ENCODE peak calls at places on chromosomes 11 and 22, in four cellular contexts. T is psoas muscle, X is thyroid gland, K is IMR-90. S is an unnamed sample.

GRCh38 chr11:66419825-66420224 is 1.0 kb upstream of the NPAS4 start:
- DNase-seq in T (no peak), K (no peak), X (no peak), S (no peak)

GRCh38 chr11:79414644-79415317 is 26.0 kb downstream of the TENM4 start:
- DNase-seq in X (peak; percentile 85), T (peak; percentile 55), K (peak; percentile 81), S (peak; percentile 79)

GRCh38 chr11:77506857-77507256 is 33.0 kb upstream of the PAK1 start:
- DNase-seq in T (no peak), X (no peak), K (no peak), S (peak; percentile 78)

GRCh38 chr22:27094633-27095308 is 437.4 kb downstream of the MIAT start:
- DNase-seq in T (no peak), X (no peak), K (peak; percentile 51), S (no peak)

GRCh38 chr11:19766810-19767209 is 54.2 kb downstream of the NAV2 start:
- DNase-seq in K (peak; percentile 11), T (no peak), X (no peak), S (no peak)

GRCh38 chr11:95074806-95075563 is 8.3 kb downstream of the SRSF8 start:
- DNase-seq in X (peak; percentile 87), T (peak; percentile 92), K (no peak), S (peak; percentile 72)

GRCh38 chr22:26065847-26066246 is 103.4 kb upstream of the SEZ6L start:
- DNase-seq in X (no peak), K (no peak), T (no peak), S (peak; percentile 47)

GRCh38 chr11:129950319-129951034 is 52.2 kb downstream of the PRDM10 start:
- DNase-seq in T (peak; percentile 62), K (peak; percentile 65), X (peak; percentile 56), S (no peak)

GRCh38 chr11:106503901-106504300 is 426.4 kb downstream of the AASDHPPT start:
- DNase-seq in K (no peak), T (no peak), X (no peak), S (no peak)

GRCh38 chr22:38402204-38402603 is 52.8 kb downstream of the KCNJ4 start:
- DNase-seq in K (no peak), T (no peak), X (no peak), S (no peak)

GRCh38 chr11:45606514-45607024 is 58.9 kb downstream of the CHST1 start:
- DNase-seq in T (no peak), X (peak; percentile 19), K (no peak), S (no peak)

GRCh38 chr22:40620464-40621046 is 16.0 kb downstream of the MRTFA start:
- DNase-seq in K (peak; percentile 80), X (no peak), T (no peak), S (peak; percentile 88)

GRCh38 chr11:73473252-73473651 is 97.1 kb downstream of the RELT start:
- DNase-seq in K (no peak), X (no peak), T (no peak), S (no peak)

GRCh38 chr11:121389651-121390050 is 62.5 kb upstream of the SORL1 start:
- DNase-seq in K (no peak), T (no peak), X (peak; percentile 78), S (no peak)

GRCh38 chr11:125457814-125458343 is 38.2 kb downstream of the FEZ1 start:
- DNase-seq in X (peak; percentile 12), T (peak; percentile 70), K (peak; percentile 81), S (no peak)

GRCh38 chr11:61499816-61500491 is 8.6 kb upstream of the LRRC10B start:
- DNase-seq in K (no peak), X (no peak), T (no peak), S (no peak)

GRCh38 chr22:40898850-40899357 is 37.0 kb upstream of the DNAJB7 start:
- DNase-seq in T (no peak), K (peak; percentile 67), X (no peak), S (peak; percentile 62)

GRCh38 chr22:30615543-30615954 is 8.6 kb downstream of the TCN2 start:
- DNase-seq in T (no peak), X (no peak), K (no peak), S (no peak)

GRCh38 chr11:31782243-31782642 is 28.9 kb downstream of the PAX6 start:
- DNase-seq in T (no peak), K (no peak), X (no peak), S (no peak)

GRCh38 chr11:71930556-71931244 is 1.9 kb downstream of the RNF121 start:
- DNase-seq in K (no peak), X (no peak), T (no peak), S (no peak)

GRCh38 chr22:31253949-31254348 is 38.3 kb downstream of the PIK3IP1 start:
- DNase-seq in K (no peak), X (peak; percentile 65), T (no peak), S (peak; percentile 99)

GRCh38 chr11:109036011-109036410 is 371.1 kb downstream of the DDX10 start:
- DNase-seq in T (no peak), K (no peak), X (no peak), S (no peak)

GRCh38 chr11:109035261-109035660 is 370.4 kb downstream of the DDX10 start:
- DNase-seq in K (no peak), X (no peak), T (no peak), S (no peak)

GRCh38 chr11:109033627-109034340 is 368.9 kb downstream of the DDX10 start:
- DNase-seq in X (no peak), K (peak; percentile 89), T (no peak), S (peak; percentile 84)

GRCh38 chr11:109037856-109038780 is 373.2 kb downstream of the DDX10 start:
- DNase-seq in T (no peak), X (no peak), K (peak; percentile 61), S (peak; percentile 46)

GRCh38 chr11:109034341-109034696 is 369.4 kb downstream of the DDX10 start:
- DNase-seq in T (no peak), K (peak; percentile 64), X (no peak), S (peak; percentile 33)
- H3K4me3 ChIP-seq in T (no peak overlapping the region), K (no peak overlapping the region), X (no peak overlapping the region), S (no peak overlapping the region)

GRCh38 chr11:75261902-75262361 is 21.4 kb downstream of the TPBGL start:
- DNase-seq in T (no peak), K (no peak), X (no peak), S (no peak)

GRCh38 chr11:75261474-75261847 is 20.9 kb downstream of the TPBGL start:
- DNase-seq in K (no peak), T (no peak), X (no peak), S (no peak)

GRCh38 chr11:75259711-75260110 is 19.1 kb downstream of the TPBGL start:
- DNase-seq in X (no peak), T (no peak), K (no peak), S (no peak)

GRCh38 chr11:75262436-75262835 is 21.9 kb downstream of the TPBGL start:
- DNase-seq in K (no peak), X (no peak), T (no peak), S (no peak)

DNA sequence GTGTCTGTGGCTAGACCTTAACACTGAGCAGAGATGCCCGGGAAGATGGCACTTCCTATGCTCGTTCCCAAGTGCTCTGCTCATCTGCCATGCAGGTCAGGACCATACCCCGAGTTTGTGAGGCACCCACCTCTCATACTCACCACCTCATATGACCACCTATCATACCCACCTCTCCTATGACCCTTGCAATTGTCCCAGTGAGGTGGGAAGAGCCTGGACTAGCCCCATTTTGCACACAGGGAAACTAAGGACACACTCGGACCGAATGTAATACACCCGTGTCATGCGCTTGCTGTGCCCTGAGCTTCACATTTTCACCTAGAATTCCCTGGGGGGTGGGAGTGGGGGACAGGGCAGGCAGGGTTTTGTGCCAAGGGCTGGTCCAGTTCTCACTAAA is 19.8 kb downstream of the TPBGL start:
- DNase-seq in T (no peak), X (no peak), K (no peak), S (no peak)
- H3K36me3 ChIP-seq in T (no peaks in the 10 kb centered on the region), X (no peaks in the 10 kb centered on the region), K (no peaks in the 10 kb centered on the region), S (no peaks in the 10 kb centered on the region)

GRCh38 chr11:87463486-87464102 is 425.9 kb downstream of the TMEM135 start:
- DNase-seq in K (peak; percentile 36), T (no peak), X (no peak), S (peak; percentile 68)
- TF ChIP-seq CTCF in K (peak; percentile 47), T (no peak), X (no peak), S (peak; percentile 68)

DNA sequence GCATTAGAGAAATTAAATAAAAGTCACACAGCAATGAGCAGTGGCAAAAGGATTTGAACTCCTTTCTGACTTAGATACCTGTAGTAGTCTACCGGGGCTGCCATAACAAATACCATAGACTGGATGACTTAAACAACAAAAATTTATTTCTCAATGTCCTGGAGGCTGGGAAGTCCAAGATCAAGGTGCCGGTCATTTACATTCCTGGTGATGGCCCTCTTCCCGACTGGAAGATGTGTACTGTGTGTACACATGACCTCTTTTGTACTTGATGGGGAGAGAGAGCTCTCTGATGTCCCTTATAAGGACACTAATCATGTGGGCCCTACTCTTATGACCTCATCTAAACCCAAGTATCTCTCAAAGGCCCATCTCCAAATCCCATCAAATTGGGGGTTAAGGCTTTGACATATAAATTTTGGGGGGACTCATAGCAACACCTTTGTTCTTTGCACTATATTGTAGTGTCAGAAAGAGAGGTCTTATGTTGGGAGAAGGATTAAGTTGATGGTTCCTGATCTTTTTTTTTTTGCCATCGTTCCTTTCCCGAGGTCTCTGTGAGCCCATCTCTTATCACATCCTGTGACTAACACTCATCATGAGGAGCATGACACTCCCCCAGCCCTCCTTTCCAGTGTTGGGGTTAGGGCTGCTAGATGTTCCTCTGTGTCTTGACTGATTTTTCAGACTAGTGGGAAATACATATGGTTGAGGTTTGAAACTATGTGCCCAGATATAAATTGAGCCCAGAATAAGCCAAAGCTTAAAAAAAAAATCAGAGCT is 104.3 kb downstream of the TRAF6 start:
- DNase-seq in K (no peak), X (no peak), T (no peak), S (no peak)
- H3K4me3 ChIP-seq in K (no peak overlapping the region), X (no peak overlapping the region), T (no peak overlapping the region), S (no peak overlapping the region)

GRCh38 chr11:112049777-112050176 is 24.0 kb downstream of the PIH1D2 start:
- DNase-seq in X (no peak), T (no peak), K (no peak), S (no peak)
- H3K36me3 ChIP-seq in X (peaks cover 45% of the 10 kb centered on the region), T (peaks cover 96% of the 10 kb centered on the region), K (peaks cover 22% of the 10 kb centered on the region), S (peaks cover 5% of the 10 kb centered on the region)

DNA sequence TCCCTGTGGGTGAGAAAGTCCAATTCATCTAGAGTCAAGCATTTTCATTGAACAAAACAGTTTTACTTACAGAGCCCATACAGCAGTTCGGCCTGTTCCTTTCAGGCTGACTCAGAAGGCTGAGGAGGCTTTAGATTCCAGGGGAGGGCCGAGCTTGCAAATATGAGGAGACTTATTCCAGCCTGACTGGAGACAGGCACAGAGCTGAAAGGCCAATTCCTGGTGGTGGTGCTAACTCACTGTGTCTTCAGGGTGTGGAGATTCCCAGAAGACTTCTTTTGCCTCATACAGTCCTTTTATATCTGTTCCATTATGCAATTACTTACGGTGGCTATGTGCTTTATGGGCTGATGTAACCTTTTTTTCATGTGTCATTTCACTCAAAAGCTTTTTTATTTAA is at the start of gene OR51E2:
- DNase-seq in X (no peak), T (no peak), K (peak; percentile 78), S (peak; percentile 12)
- TF ChIP-seq CTCF in X (no peak), T (no peak), K (no peak), S (no peak)

GRCh38 chr11:64629796-64630562 is 39.0 kb downstream of the SLC22A12 start:
- DNase-seq in K (no peak), T (no peak), X (no peak), S (no peak)
- H3K4me3 ChIP-seq in K (no peak overlapping the region), T (no peak overlapping the region), X (no peak overlapping the region), S (no peak overlapping the region)

DNA sequence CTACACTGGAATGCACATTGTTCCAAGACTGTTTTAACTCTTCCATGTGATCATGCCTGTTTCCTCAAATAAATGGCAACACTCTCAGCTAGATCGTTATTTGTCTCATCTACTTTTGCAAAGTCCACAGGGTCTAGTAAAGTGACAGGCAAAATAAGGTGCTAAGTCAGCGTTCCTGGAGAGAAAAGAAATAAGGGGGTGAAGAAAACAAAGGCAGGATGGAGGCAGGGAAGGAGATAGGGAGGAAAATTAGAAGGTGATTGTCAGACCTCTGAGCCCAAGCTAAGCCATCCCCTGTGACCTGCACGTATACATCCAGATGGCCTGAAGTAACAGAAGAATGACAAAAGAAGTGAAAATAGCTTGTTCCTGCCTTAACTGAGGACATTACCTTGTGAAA is 132.1 kb downstream of the RAB38 start:
- DNase-seq in K (no peak), T (no peak), X (no peak), S (no peak)
- H3K36me3 ChIP-seq in K (no peaks in the 10 kb centered on the region), T (no peaks in the 10 kb centered on the region), X (no peaks in the 10 kb centered on the region), S (no peaks in the 10 kb centered on the region)

S was measured in bronchial epithelial cell.